ENCODE peak calls at places on chromosomes 2 and 18, in ten cellular contexts. K, I, F, D, E, C, U, W, V and J are unnamed samples.

GRCh38 chr2:237060518-237061312 is 25.0 kb upstream of the COPS8 start:
- DNase-seq in U (peak), W (peak), F (no peak), I (peak), V (peak), C (peak), K (peak), D (no peak), E (peak), J (peak)

GRCh38 chr2:56077352-56077915 is 106.4 kb upstream of the CCDC85A start:
- DNase-seq in V (peak), E (peak), K (no peak), F (no peak), I (no peak), D (no peak), C (no peak), U (no peak), W (peak), J (no peak)

GRCh38 chr2:71323386-71323785 is 8.2 kb upstream of the ZNF638 start:
- DNase-seq in F (no peak), C (no peak), V (no peak), W (no peak), D (no peak), K (no peak), I (no peak), E (no peak), U (no peak), J (no peak)

GRCh38 chr2:220708366-220708765 is 863.7 kb downstream of the EPHA4 start:
- DNase-seq in V (no peak), K (no peak), F (no peak), D (no peak), I (no peak), W (no peak), U (no peak), E (no peak), C (no peak), J (no peak)

GRCh38 chr2:216596986-216597509 is 36.2 kb upstream of the IGFBP2 start:
- DNase-seq in V (no peak), D (no peak), I (no peak), K (no peak), F (no peak), W (no peak), U (no peak), C (no peak), E (no peak), J (no peak)

GRCh38 chr2:96538487-96539214 is 2.1 kb downstream of the ARID5A start:
- DNase-seq in U (peak), C (peak), W (peak), F (peak), E (no peak), K (peak), D (peak), I (peak), V (peak), J (no peak)

GRCh38 chr2:201835066-201835465 is 28.7 kb downstream of the CDK15 start:
- DNase-seq in F (no peak), W (no peak), U (no peak), C (no peak), V (peak), I (no peak), K (no peak), D (no peak), E (no peak), J (no peak)

GRCh38 chr18:76959605-76960004 is 137.2 kb downstream of the ZNF236 start:
- DNase-seq in D (no peak), V (no peak), C (no peak), U (no peak), K (no peak), I (no peak), F (no peak), W (no peak), E (no peak), J (no peak)

GRCh38 chr2:196927318-196928225 is 1.1 kb upstream of the PGAP1 start:
- DNase-seq in K (peak), C (no peak), I (peak), F (no peak), D (no peak), E (no peak), V (no peak), U (no peak), W (no peak), J (no peak)

GRCh38 chr2:217095511-217096205 is 235.8 kb upstream of the TNP1 start:
- DNase-seq in I (no peak), D (no peak), E (no peak), K (no peak), F (no peak), V (no peak), C (no peak), U (no peak), W (no peak), J (no peak)

GRCh38 chr18:76405280-76405679 is 89.8 kb downstream of the ZNF516 start:
- DNase-seq in C (peak), D (no peak), E (no peak), W (no peak), F (no peak), K (no peak), V (no peak), I (no peak), U (no peak), J (no peak)

GRCh38 chr2:221399183-221399582 is 172.9 kb downstream of the EPHA4 start:
- DNase-seq in E (no peak), K (no peak), I (no peak), U (no peak), V (no peak), D (no peak), F (no peak), W (no peak), C (no peak), J (no peak)

GRCh38 chr2:15667579-15668556 is 76.2 kb downstream of the DDX1 start:
- DNase-seq in K (no peak), E (no peak), C (no peak), U (peak), V (no peak), W (no peak), I (no peak), F (no peak), D (no peak), J (no peak)

GRCh38 chr2:28619213-28620196 is 123.6 kb downstream of the PLB1 start:
- DNase-seq in V (no peak), E (no peak), U (no peak), F (peak), I (no peak), D (no peak), W (no peak), K (no peak), C (no peak), J (no peak)

GRCh38 chr2:104420420-104420819 is 433.5 kb upstream of the POU3F3 start:
- DNase-seq in F (no peak), W (no peak), K (no peak), D (no peak), I (no peak), E (no peak), V (no peak), U (no peak), C (no peak), J (no peak)

GRCh38 chr18:46199515-46200147 is 95.4 kb downstream of the HAUS1 start:
- DNase-seq in C (no peak), I (no peak), D (no peak), K (no peak), E (peak), U (no peak), W (no peak), F (no peak), V (no peak), J (no peak)

GRCh38 chr2:169776483-169776802 is 22.2 kb upstream of the SSB start:
- DNase-seq in D (no peak), K (no peak), E (no peak), I (no peak), W (no peak), F (no peak), V (no peak), C (no peak), U (no peak), J (no peak)

GRCh38 chr2:110115291-110116032 is at the start of gene MALL:
- DNase-seq in I (no peak), F (no peak), W (no peak), C (peak), V (no peak), U (no peak), K (no peak), E (peak), D (no peak), J (no peak)

GRCh38 chr2:206764673-206765241 is 371 bp downstream of the MDH1B start:
- DNase-seq in U (no peak), C (no peak), D (no peak), F (no peak), W (no peak), E (no peak), K (no peak), V (no peak), I (no peak), J (no peak)

GRCh38 chr2:32947076-32947483 is 327 bp downstream of the LTBP1 start:
- DNase-seq in V (peak), I (no peak), W (peak), E (no peak), D (peak), F (peak), K (peak), C (no peak), U (no peak), J (no peak)

GRCh38 chr18:11736656-11737055 is 47.6 kb downstream of the GNAL start:
- DNase-seq in C (no peak), K (no peak), D (no peak), W (no peak), V (no peak), U (no peak), I (no peak), E (no peak), F (no peak), J (no peak)

GRCh38 chr2:33317369-33318015 is 159.0 kb upstream of the RASGRP3 start:
- DNase-seq in W (no peak), E (no peak), U (no peak), I (no peak), V (no peak), F (no peak), D (no peak), K (no peak), C (no peak), J (no peak)

GRCh38 chr2:15141211-15141610 is 419.9 kb downstream of the NBAS start:
- DNase-seq in V (no peak), U (no peak), F (no peak), I (no peak), W (no peak), E (no peak), K (no peak), D (no peak), C (no peak), J (no peak)

GRCh38 chr2:133433455-133434451 is 134.5 kb downstream of the NCKAP5 start:
- DNase-seq in I (no peak), C (no peak), U (no peak), E (no peak), W (no peak), D (no peak), F (no peak), K (no peak), V (no peak), J (no peak)

GRCh38 chr2:28175028-28175427 is 217.6 kb upstream of the FOSL2 start:
- DNase-seq in F (no peak), C (no peak), U (no peak), D (no peak), V (no peak), K (no peak), W (no peak), E (no peak), I (no peak), J (no peak)

GRCh38 chr2:24925815-24926214 is 5.8 kb upstream of the ADCY3 start:
- DNase-seq in W (no peak), D (no peak), C (peak), V (no peak), K (no peak), F (no peak), U (no peak), E (no peak), I (no peak), J (no peak)

GRCh38 chr2:24928036-24928435 is 8.0 kb upstream of the ADCY3 start:
- DNase-seq in K (no peak), C (peak), U (no peak), W (no peak), D (no peak), E (no peak), I (no peak), V (no peak), F (peak), J (no peak)

GRCh38 chr2:24926220-24926601 is 6.2 kb upstream of the ADCY3 start:
- DNase-seq in K (no peak), W (no peak), F (peak), C (no peak), V (no peak), I (no peak), E (no peak), D (no peak), U (no peak), J (no peak)

GRCh38 chr2:24924732-24925131 is 4.7 kb upstream of the ADCY3 start:
- DNase-seq in E (no peak), V (no peak), W (no peak), K (no peak), C (peak), I (no peak), D (no peak), F (peak), U (no peak), J (no peak)

GRCh38 chr2:24926602-24927252 is 6.7 kb upstream of the ADCY3 start:
- DNase-seq in I (peak), V (peak), W (peak), D (peak), U (peak), C (peak), F (peak), E (no peak), K (peak), J (peak)
- TF ChIP-seq POLR2A in I (no peak), V (peak), W (no peak), D (no peak), U (no peak), C (no peak), F (no peak), E (no peak), K (no peak), J (no peak)

GRCh38 chr2:218781691-218782528 is at the start of gene CYP27A1:
- DNase-seq in V (peak), U (peak), C (peak), F (peak), I (peak), D (peak), K (peak), W (peak), E (no peak), J (peak)
- TF ChIP-seq POLR2A in V (no peak), U (peak), C (peak), F (no peak), I (no peak), D (no peak), K (peak), W (no peak), E (no peak), J (no peak)

GRCh38 chr2:98730053-98730850 is 680 bp downstream of the MGAT4A start:
- DNase-seq in D (peak), K (peak), F (peak), C (peak), V (peak), W (peak), I (peak), E (no peak), U (peak), J (no peak)
- TF ChIP-seq POLR2A in D (no peak), K (no peak), F (no peak), C (peak), V (no peak), W (no peak), I (no peak), E (no peak), U (no peak), J (no peak)

DNA sequence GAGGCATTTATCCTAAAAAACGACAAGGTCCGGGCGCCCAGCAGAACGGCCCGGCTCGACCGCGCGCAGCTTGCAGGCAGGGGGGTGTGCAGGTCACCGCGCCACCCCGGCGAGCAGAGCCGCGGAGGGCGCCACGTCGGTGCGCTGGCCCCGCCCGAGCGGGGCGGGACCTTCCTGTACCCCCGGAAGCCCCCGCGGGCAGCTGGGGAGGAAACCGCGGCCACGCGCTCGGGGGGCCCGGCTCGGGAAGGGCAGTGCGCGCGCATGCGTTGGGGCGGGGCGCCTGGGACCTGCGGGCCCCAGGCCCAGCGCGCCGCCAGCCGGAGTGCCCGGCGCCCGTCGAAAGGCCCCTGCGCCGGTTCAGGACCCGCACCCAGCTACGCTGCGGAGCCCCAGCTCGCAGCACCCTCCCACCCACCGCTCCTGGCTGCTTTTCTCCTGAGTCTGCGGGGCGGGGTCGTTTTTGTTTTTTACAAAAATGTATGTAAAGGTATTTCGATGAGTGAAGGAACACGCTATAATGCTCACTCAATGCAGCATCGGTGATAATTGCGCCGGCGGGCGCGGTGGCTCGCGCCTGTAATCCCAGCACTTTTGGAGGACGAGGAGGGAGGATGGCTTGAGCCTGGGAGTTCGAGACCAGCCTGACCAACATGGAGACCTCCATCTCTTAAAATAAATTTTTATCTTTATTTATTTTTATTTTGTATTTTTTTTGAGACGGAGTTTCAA is 47.7 kb upstream of the POMC start:
- DNase-seq in I (peak), V (peak), E (no peak), U (peak), C (peak), K (peak), F (peak), W (peak), D (peak), J (peak)
- TF ChIP-seq POLR2A in I (no peak), V (no peak), E (no peak), U (no peak), C (no peak), K (peak), F (peak), W (peak), D (no peak), J (peak)